ENCODE peak calls at places on chromosomes 7 and 10, in six cellular contexts. U is GM12878, G is transverse colon, O is suprapubic skin, H is K562, Q is stomach. T is an unnamed sample.

GRCh38 chr10:102633282-102633681 is 11.0 kb upstream of the TRIM8 start:
- DNase-seq in H (no peak), Q (no peak), G (no peak), U (no peak), O (no peak), T (no peak)

GRCh38 chr10:78805176-78805575 is 263.6 kb upstream of the ZMIZ1 start:
- DNase-seq in G (peak; percentile 50), Q (peak; percentile 40), U (no peak), O (peak; percentile 83), H (no peak), T (no peak)

GRCh38 chr10:12937527-12937926 is 64.0 kb downstream of the CCDC3 start:
- DNase-seq in U (no peak), H (no peak), Q (no peak), O (no peak), G (no peak), T (no peak)

GRCh38 chr10:490256-490655 is 199.2 kb downstream of the DIP2C start:
- DNase-seq in Q (peak; percentile 24), O (peak; percentile 90), G (peak; percentile 46), H (no peak), U (no peak), T (no peak)

GRCh38 chr10:63628526-63629362 is 107.5 kb downstream of the REEP3 start:
- DNase-seq in H (peak; percentile 57), Q (peak; percentile 60), G (peak; percentile 68), U (peak; percentile 72), O (peak; percentile 73), T (no peak)

GRCh38 chr10:5524721-5525531 is at the start of gene CALML3:
- DNase-seq in O (peak; percentile 65), U (no peak), G (peak; percentile 24), Q (peak; percentile 20), H (no peak), T (no peak)

GRCh38 chr7:66687186-66687585 is 53.3 kb upstream of the RABGEF1 start:
- DNase-seq in Q (no peak), G (no peak), U (no peak), O (peak; percentile 8), H (peak; percentile 49), T (no peak)

GRCh38 chr7:76206633-76207032 is 4.9 kb downstream of the SRRM3 start:
- DNase-seq in U (no peak), Q (no peak), O (no peak), H (no peak), G (no peak), T (no peak)

GRCh38 chr7:158276414-158277218 is 311.0 kb downstream of the PTPRN2 start:
- DNase-seq in G (no peak), U (no peak), O (peak; percentile 38), Q (no peak), H (no peak), T (no peak)

GRCh38 chr7:139745330-139746143 is 32.3 kb downstream of the HIPK2 start:
- DNase-seq in U (no peak), Q (no peak), G (no peak), H (no peak), O (no peak), T (no peak)

GRCh38 chr7:50335795-50336754 is 31.6 kb downstream of the IKZF1 start:
- DNase-seq in Q (no peak), G (peak; percentile 68), U (no peak), H (peak; percentile 79), O (no peak), T (no peak)

GRCh38 chr10:130352291-130352645 is 216.1 kb downstream of the GLRX3 start:
- DNase-seq in U (no peak), O (no peak), Q (no peak), G (no peak), H (no peak), T (no peak)

GRCh38 chr7:2325028-2325625 is 10.9 kb upstream of the SNX8 start:
- DNase-seq in H (no peak), O (no peak), Q (no peak), U (no peak), G (no peak), T (no peak)

GRCh38 chr10:28293238-28294168 is 9.4 kb downstream of the MPP7 start:
- DNase-seq in O (no peak), G (no peak), H (no peak), U (no peak), Q (no peak), T (no peak)

GRCh38 chr7:141577043-141577839 is 26.0 kb downstream of the AGK start:
- DNase-seq in G (no peak), H (no peak), O (no peak), U (no peak), Q (no peak), T (no peak)

GRCh38 chr7:18607025-18607424 is 111.5 kb downstream of the HDAC9 start:
- DNase-seq in Q (no peak), U (no peak), H (no peak), G (no peak), O (no peak), T (no peak)

GRCh38 chr10:90675621-90676020 is 182.2 kb downstream of the HTR7 start:
- DNase-seq in Q (no peak), G (no peak), O (no peak), H (no peak), U (no peak), T (no peak)

GRCh38 chr10:97180986-97181385 is 4.8 kb downstream of the SLIT1 start:
- DNase-seq in U (no peak), Q (no peak), H (no peak), G (no peak), O (peak; percentile 18), T (no peak)

GRCh38 chr7:7819442-7820247 is 101.2 kb upstream of the RPA3 start:
- DNase-seq in Q (no peak), U (peak; percentile 59), G (no peak), O (no peak), H (no peak), T (no peak)

GRCh38 chr10:28940158-28940888 is 263.0 kb downstream of the BAMBI start:
- DNase-seq in Q (no peak), G (no peak), H (no peak), O (no peak), U (no peak), T (no peak)

DNA sequence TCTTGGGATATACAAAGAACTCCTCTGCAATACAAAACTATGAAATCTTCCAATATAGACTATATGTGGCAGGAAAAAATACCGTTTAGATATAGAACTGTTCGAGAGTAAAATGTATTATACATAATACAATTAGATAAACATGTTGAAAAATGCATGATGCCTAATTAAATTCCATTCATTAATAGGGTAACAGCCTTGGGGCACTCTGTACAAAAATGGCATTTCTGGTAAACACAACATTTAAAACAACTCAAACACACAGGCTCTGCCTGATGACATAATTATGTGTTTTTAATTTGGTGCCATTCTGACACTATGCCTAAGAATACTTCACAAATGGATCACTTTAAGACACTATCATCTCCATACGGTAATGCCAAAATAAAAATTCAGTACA is 180.9 kb downstream of the FAM107B start:
- DNase-seq in O (no peak), G (no peak), U (no peak), H (no peak), Q (no peak), T (no peak)
- TF ChIP-seq POLR2A in O (no peak), G (no peak), U (no peak), H (no peak), Q (no peak), T (no peak)

GRCh38 chr10:116777006-116777405 is 34.6 kb upstream of the HSPA12A start:
- DNase-seq in Q (no peak), O (peak; percentile 15), H (no peak), U (no peak), G (no peak), T (no peak)

GRCh38 chr10:116772901-116773300 is 30.5 kb upstream of the HSPA12A start:
- DNase-seq in U (no peak), O (peak; percentile 41), H (no peak), G (no peak), Q (no peak), T (no peak)

GRCh38 chr10:116775488-116776400 is 33.4 kb upstream of the HSPA12A start:
- DNase-seq in O (peak; percentile 46), Q (no peak), U (no peak), H (no peak), G (no peak), T (no peak)

GRCh38 chr10:116773306-116773705 is 30.9 kb upstream of the HSPA12A start:
- DNase-seq in G (no peak), H (no peak), U (no peak), Q (no peak), O (peak; percentile 32), T (no peak)

DNA sequence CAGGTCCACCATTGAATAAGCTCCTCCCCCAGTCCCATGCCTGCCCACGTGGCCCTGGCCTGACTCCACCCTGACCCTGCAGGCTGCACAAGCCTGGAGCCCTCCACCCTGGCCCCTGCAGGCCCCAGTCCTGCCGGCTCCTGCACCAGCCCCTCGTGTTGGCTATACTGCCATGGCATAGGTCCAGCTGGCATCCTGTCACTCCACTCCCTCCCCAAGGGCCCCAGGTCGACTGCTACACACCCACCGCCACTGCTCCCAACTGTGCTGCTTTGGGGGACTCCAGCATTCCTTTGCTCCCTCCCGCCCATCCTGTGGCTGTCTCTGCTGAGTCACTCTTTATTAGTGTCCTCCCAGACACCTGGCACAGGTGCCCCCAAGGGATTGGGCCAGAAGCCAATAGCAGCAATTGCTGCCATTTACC is 32.4 kb upstream of the HSPA12A start:
- DNase-seq in H (no peak), U (no peak), Q (no peak), G (peak; percentile 61), O (peak; percentile 64), T (no peak)
- TF ChIP-seq POLR2AphosphoS5 in H (no peak), U (no peak), Q (no peak), G (no peak), O (no peak), T (no peak)

DNA sequence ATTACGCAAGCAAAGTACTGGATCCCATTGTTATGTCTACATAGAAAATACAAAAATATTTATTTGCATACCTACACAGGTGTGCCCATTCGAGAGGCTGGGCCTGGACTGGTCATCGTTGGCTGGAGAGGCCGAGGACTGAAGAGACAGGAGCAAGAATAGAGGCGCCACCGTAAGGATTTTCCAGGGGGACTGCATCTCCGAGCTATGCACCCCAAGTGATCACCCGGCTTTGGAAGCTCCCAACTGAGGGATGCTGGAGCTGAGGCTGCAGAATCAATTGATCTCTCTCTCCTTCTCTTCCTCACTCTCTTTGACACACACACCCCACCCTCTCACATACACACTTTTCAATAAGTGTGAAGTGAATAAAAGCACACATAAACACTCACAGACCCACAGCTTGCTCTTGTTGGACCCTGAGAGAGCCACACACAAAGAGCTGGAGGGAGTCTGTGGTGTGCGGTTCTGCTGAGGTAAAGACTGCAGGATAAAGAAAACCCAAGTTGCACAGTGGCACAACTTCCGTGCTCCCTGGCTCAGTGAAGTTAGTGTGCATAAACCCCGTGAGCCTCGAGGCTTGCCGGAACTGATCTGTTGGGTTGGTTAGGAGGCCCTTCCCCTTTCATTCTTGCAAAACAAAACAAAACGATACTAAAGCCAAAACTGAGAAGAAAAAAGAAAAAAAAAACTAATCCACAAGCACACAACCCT is at the start of gene AOAH:
- DNase-seq in U (no peak), O (no peak), Q (peak; percentile 64), G (peak; percentile 68), H (no peak), T (no peak)
- TF ChIP-seq POLR2A in U (no peak), O (no peak), Q (no peak), G (peak; percentile 62), H (no peak), T (no peak)

DNA sequence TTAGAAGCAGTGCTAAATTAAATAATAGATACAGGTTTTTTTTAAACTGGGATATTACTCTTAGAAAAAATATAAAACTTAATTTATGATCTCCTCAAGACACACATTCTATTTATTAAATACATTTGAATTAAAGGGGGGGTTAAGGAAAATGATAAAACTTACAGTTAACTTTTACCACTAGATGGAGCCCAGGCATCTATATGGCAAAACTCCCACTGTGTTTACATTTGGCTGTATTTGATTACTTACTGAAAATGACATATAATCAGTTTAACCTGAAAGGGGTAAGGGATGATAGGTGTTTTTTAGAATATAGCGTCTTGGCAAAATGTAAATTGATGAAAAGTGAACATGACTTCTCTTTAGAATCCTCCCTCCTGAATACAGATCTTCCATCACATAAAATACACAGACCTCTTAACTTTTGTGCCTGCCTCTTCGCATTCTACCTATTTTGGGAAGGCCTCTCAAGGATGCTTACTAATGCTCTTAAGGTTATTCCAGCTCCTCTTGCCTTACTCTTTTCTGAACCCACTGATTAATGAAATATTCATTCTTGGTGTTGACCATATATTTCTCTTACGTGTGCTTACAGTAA is 235.7 kb downstream of the AGMO start:
- DNase-seq in U (no peak), O (no peak), Q (no peak), G (no peak), H (peak; percentile 2), T (no peak)
- TF ChIP-seq POLR2AphosphoS5 in U (no peak), O (no peak), Q (no peak), G (no peak), H (no peak), T (no peak)

T was measured in GM12892.